ENCODE peak calls at places on chromosomes 12 and 14, in seven cellular contexts. B is stomach, W is Peyer's patch, K is psoas muscle, N is PC-9, V is pancreas, G is IMR-90. D is an unnamed sample.

GRCh38 chr12:42094277-42094676 is 50.4 kb downstream of the GXYLT1 start:
- DNase-seq in B (no peak), W (no peak), K (no peak), N (no peak), V (no peak), G (peak), D (no peak)

GRCh38 chr14:102775855-102776760 is 1.1 kb upstream of the TRAF3 start:
- DNase-seq in B (peak), W (peak), K (no peak), N (peak), V (peak), G (peak), D (no peak)

GRCh38 chr12:91877461-91878230 is 268.0 kb downstream of the BTG1 start:
- DNase-seq in B (no peak), W (no peak), K (no peak), N (no peak), V (no peak), G (no peak), D (no peak)

GRCh38 chr12:16245199-16245598 is 32.3 kb downstream of the SLC15A5 start:
- DNase-seq in B (no peak), W (peak), K (no peak), N (no peak), V (no peak), G (no peak), D (no peak)

GRCh38 chr12:46300906-46301305 is 32.1 kb upstream of the SLC38A1 start:
- DNase-seq in B (no peak), W (no peak), K (no peak), N (no peak), V (peak), G (peak), D (peak)

GRCh38 chr14:76564471-76565119 is 188.7 kb downstream of the ESRRB start:
- DNase-seq in B (no peak), W (no peak), K (no peak), N (no peak), V (no peak), G (no peak), D (no peak)

GRCh38 chr14:98144964-98145363 is 1127.0 kb downstream of the BCL11B start:
- DNase-seq in B (no peak), W (no peak), K (no peak), N (no peak), V (no peak), G (no peak), D (no peak)

GRCh38 chr14:98906123-98906995 is 365.6 kb downstream of the BCL11B start:
- DNase-seq in B (no peak), W (peak), K (peak), N (no peak), V (no peak), G (no peak), D (no peak)

GRCh38 chr12:70543444-70543843 is 93.8 kb downstream of the PTPRB start:
- DNase-seq in B (no peak), W (no peak), K (no peak), N (peak), V (no peak), G (peak), D (no peak)

GRCh38 chr12:3193131-3193530 is 116.0 kb downstream of the TSPAN9 start:
- DNase-seq in B (no peak), W (no peak), K (no peak), N (no peak), V (no peak), G (no peak), D (no peak)

GRCh38 chr12:2163172-2163927 is 110.6 kb downstream of the CACNA1C start:
- DNase-seq in B (peak), W (peak), K (peak), N (no peak), V (peak), G (peak), D (peak)

GRCh38 chr14:89678715-89679220 is 261.7 kb upstream of the FOXN3 start:
- DNase-seq in B (no peak), W (no peak), K (no peak), N (no peak), V (no peak), G (no peak), D (no peak)

DNA sequence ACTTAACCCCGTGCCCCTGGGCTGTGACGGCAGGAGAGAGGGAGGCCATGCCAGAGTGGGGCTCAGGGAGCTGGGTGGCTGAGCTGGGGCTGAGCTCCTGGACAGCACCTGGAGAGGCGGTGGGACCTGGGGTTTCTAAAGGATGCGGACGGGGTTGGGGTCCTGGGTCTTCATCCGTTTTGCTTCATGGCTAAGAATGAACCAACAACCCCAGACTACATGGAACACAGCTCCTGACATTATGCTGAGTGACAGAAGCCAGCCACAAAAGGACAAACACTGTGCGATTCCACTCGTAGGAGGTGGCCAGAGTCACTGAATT is 60.6 kb downstream of the NCOR2 start:
- DNase-seq in B (no peak), W (no peak), K (no peak), N (no peak), V (no peak), G (no peak), D (no peak)
- H3K4me3 ChIP-seq in B (no peak), W (no peak), K (peak), N (no peak), V (no peak), G (no peak), D (peak)

GRCh38 chr12:109069307-109070231 is 17.2 kb downstream of the USP30 start:
- DNase-seq in B (no peak), W (peak), K (no peak), N (no peak), V (no peak), G (no peak), D (no peak)
- H3K27ac ChIP-seq in B (no peak), W (peak), K (no peak), N (no peak), V (no peak), G (no peak), D (no peak)

GRCh38 chr12:6370576-6370935 is 4.8 kb downstream of the SCNN1A start:
- DNase-seq in B (no peak), W (no peak), K (no peak), N (no peak), V (no peak), G (no peak), D (no peak)

GRCh38 chr12:6373022-6373787 is 2.2 kb downstream of the SCNN1A start:
- DNase-seq in B (peak), W (peak), K (no peak), N (no peak), V (no peak), G (no peak), D (no peak)

GRCh38 chr12:6370994-6371754 is 4.2 kb downstream of the SCNN1A start:
- DNase-seq in B (peak), W (peak), K (peak), N (peak), V (no peak), G (peak), D (no peak)

GRCh38 chr12:6374028-6374780 is 1.2 kb downstream of the SCNN1A start:
- DNase-seq in B (no peak), W (peak), K (no peak), N (no peak), V (no peak), G (no peak), D (no peak)

DNA sequence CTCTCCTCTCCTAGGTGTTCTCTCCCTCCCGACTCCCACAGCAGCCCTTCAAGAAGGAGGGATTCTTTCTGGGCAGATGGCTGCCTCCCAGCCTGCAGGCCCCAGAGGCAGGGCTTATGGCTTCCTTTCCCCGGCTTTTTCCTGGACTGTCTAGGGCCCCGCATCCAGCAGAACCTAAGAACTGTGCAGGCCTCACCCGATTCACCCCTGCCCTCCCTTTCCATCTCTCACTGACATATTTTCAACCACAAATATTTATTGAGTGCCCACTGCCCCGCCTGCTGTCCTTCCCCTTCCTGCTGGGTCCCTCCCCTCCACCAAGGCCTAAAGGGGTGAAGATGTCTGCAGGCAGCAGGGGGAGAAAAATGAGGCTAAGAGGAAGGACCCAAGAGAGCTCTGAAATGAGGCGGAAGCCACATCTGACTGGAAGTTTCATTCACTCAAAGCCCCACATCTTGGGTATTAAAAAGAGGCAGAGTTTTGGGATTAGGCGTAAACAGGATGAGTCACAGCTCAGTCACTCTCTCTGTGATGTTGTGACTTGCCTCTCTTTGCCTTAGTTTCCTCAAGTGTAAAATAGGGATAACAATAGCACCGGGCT is 2.9 kb downstream of the SCNN1A start:
- DNase-seq in B (peak), W (peak), K (peak), N (peak), V (no peak), G (peak), D (no peak)
- H3K4me3 ChIP-seq in B (peak), W (peak), K (no peak), N (peak), V (no peak), G (no peak), D (no peak)

GRCh38 chr14:95313246-95313645 is 6.5 kb downstream of the CLMN start:
- DNase-seq in B (no peak), W (no peak), K (no peak), N (no peak), V (no peak), G (no peak), D (no peak)

GRCh38 chr14:95309261-95310051 is 10.3 kb downstream of the CLMN start:
- DNase-seq in B (no peak), W (no peak), K (no peak), N (no peak), V (no peak), G (no peak), D (no peak)

GRCh38 chr14:95308073-95308472 is 11.6 kb downstream of the CLMN start:
- DNase-seq in B (no peak), W (no peak), K (no peak), N (no peak), V (no peak), G (no peak), D (no peak)

GRCh38 chr14:95311752-95312151 is 8.0 kb downstream of the CLMN start:
- DNase-seq in B (no peak), W (no peak), K (no peak), N (no peak), V (no peak), G (no peak), D (no peak)

DNA sequence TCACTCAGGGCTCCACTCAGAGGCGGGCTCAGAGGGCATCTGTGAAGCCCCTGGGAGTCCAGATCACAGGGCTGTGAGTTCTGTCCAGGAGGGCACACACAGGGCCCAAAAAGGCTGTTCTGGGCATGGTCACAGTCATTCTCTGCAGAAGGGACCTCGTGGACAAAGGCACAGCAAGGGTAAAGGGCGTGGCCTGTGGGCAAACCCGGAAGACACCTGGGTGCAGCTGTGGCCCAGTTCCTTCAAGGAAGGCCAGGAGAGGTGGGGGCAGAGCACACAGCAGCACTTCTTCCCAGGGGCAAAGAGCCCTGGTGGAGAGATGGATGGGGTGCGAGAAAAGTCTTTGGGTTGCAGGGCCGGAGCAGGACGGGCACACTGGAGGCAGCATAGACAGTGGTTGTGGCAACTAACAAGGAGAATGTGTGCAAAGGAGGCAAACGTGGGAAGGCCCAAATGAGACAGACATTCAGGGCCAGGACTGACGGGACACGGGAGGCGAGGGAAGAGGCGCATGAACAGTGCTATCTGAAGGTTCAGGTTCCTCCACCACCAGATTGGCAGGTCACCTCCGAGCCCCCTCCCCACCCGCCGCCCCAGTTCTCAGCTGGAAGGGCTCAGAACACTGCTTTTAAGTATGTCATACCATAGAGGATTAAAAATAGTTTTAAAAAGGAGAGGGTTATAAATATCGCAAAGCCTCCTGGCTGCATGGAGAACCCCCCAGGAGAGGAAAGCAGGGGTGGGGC is 8.9 kb downstream of the CLMN start:
- DNase-seq in B (no peak), W (no peak), K (no peak), N (no peak), V (no peak), G (no peak), D (no peak)
- H3K27ac ChIP-seq in B (no peak), W (no peak), K (no peak), N (no peak), V (no peak), G (no peak), D (peak)

DNA sequence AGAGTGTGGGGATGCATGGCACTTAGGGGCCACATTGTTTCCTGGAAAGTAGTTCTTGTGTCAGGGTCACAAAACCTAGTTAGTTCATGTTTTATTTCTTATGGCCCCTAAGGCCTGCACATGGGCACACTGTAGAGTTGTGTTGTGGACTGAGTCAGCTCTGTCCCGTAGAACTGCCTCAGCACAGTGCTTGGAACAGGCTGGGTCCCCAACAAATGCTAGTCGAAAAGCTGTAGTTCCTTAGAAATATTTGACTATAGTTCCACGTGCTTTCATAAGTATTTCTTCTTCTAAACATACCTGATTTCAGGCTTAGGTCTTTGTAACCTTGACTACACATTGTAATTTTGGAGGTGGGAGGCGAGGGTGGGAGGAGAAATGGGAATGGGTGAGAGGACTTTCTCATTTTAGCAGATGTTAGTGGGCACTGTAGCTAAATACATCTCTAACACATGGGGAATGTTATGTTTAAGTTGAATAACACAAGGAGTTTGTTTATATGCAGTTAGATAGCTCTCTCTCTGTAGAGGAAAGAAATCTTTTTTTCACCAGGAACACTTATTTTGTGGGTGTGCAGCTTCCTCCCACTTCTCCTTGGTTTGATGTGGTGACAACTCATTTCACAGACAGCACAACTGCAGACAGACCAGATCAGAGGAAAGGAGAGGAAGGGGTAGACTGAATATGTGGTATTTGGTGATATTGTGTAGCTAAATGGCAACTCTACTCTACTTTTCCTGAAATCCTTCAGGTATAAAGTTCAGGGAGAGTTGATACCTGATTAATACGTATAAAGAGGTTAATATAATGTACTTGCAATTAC is 39.5 kb upstream of the DACT1 start:
- DNase-seq in B (no peak), W (no peak), K (no peak), N (no peak), V (no peak), G (peak), D (no peak)
- H3K4me3 ChIP-seq in B (no peak), W (no peak), K (no peak), N (no peak), V (no peak), G (no peak), D (no peak)

DNA sequence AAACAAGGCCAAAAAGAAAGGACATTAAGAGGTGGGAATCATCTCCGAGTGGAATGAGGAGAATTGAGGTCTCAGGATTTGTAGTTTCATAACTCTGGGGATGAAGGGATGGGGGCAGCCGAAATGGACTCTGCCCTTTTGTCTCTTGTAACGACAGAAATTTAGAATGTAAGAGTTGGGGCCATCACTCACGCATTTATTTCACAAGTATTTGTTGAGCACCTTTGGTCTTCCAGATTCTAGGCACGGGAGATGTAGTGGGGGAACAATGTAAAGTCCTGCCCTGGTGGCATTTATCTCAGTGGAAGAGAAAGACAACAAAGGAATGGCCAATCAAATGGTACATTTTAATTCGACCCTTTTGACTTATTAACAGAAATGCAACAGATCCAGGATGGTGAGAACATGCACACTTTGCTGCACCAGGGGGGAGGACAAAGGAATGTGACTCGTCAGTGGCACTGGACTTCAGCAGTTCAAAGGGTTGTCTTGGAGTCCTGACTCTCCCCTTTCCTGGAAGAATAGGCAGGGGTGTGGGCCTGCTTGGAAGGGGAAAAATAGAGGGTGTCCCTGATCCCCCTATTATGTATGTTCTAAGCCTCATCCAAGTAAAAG is 102.0 kb downstream of the TMEM30B start:
- DNase-seq in B (no peak), W (no peak), K (no peak), N (no peak), V (no peak), G (peak), D (no peak)
- H3K27ac ChIP-seq in B (no peak), W (no peak), K (peak), N (peak), V (no peak), G (peak), D (no peak)

GRCh38 chr12:53205747-53206146 is 1.3 kb downstream of the ITGB7 start:
- DNase-seq in B (peak), W (peak), K (no peak), N (peak), V (no peak), G (peak), D (no peak)

GRCh38 chr12:53201170-53201541 is 5.9 kb downstream of the ITGB7 start:
- DNase-seq in B (no peak), W (no peak), K (no peak), N (no peak), V (no peak), G (peak), D (no peak)

GRCh38 chr12:53201639-53202038 is 5.4 kb downstream of the ITGB7 start:
- DNase-seq in B (no peak), W (no peak), K (no peak), N (no peak), V (no peak), G (no peak), D (no peak)

GRCh38 chr12:53207042-53207441 is at the start of gene ITGB7:
- DNase-seq in B (peak), W (peak), K (no peak), N (no peak), V (no peak), G (no peak), D (no peak)

DNA sequence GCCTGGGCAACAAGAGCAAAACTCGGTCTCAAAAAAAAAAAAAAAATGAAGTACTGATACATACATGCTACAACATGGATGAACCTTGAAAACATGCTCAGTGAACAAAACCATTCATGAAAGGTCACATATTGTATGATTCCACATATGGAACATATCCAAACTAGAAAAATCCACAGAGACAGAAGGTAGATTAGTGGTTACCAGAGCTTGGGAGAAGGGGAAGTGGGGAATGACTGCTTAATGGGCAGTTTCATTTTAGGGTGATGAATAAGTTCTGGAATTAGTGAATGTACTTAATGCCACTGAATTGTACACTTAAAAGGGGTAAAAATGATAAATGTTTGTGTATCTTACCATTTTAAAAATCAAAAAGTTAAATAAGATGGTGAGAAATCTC is 2.7 kb downstream of the ITGB7 start:
- DNase-seq in B (no peak), W (no peak), K (no peak), N (no peak), V (no peak), G (no peak), D (no peak)
- H3K4me3 ChIP-seq in B (no peak), W (no peak), K (no peak), N (no peak), V (no peak), G (no peak), D (no peak)